ENCODE peak calls at places on chromosomes 11 and 22, in ten cellular contexts. K, H, F, V, G, N, B, S, Q and X are unnamed samples.

GRCh38 chr11:57278721-57279095 is 41.7 kb upstream of the APLNR start:
- DNase-seq in K (no peak), H (no peak), F (no peak), V (no peak), G (no peak), N (no peak), B (no peak), S (no peak), Q (no peak), X (no peak)

GRCh38 chr22:26777402-26777801 is 120.0 kb downstream of the MIAT start:
- DNase-seq in K (peak), H (no peak), F (no peak), V (peak), G (peak), N (no peak), B (no peak), S (no peak), Q (no peak), X (no peak)

GRCh38 chr22:45090364-45090960 is 73.3 kb upstream of the NUP50 start:
- DNase-seq in K (no peak), H (peak), F (no peak), V (no peak), G (no peak), N (no peak), B (no peak), S (no peak), Q (no peak), X (no peak)

GRCh38 chr11:86941871-86942208 is 13.4 kb downstream of the FZD4 start:
- DNase-seq in K (no peak), H (no peak), F (no peak), V (no peak), G (no peak), N (no peak), B (no peak), S (no peak), Q (no peak), X (no peak)

GRCh38 chr11:23995891-23996290 is 501.0 kb upstream of the LUZP2 start:
- DNase-seq in K (no peak), H (no peak), F (no peak), V (no peak), G (no peak), N (no peak), B (no peak), S (no peak), Q (no peak), X (no peak)

GRCh38 chr11:6129011-6129410 is 21.5 kb downstream of the OR56B4 start:
- DNase-seq in K (no peak), H (no peak), F (no peak), V (no peak), G (no peak), N (no peak), B (no peak), S (no peak), Q (no peak), X (no peak)

GRCh38 chr22:20641919-20642579 is 131.9 kb upstream of the SERPIND1 start:
- DNase-seq in K (no peak), H (no peak), F (no peak), V (no peak), G (no peak), N (no peak), B (no peak), S (no peak), Q (no peak), X (no peak)

GRCh38 chr11:89420981-89421380 is 70.2 kb downstream of the NOX4 start:
- DNase-seq in K (no peak), H (no peak), F (no peak), V (no peak), G (peak), N (no peak), B (no peak), S (no peak), Q (no peak), X (no peak)

GRCh38 chr11:64653388-64653973 is 62.5 kb downstream of the SLC22A12 start:
- DNase-seq in K (no peak), H (no peak), F (no peak), V (no peak), G (no peak), N (no peak), B (no peak), S (no peak), Q (no peak), X (no peak)

GRCh38 chr22:44329179-44329796 is 16.5 kb upstream of the SHISAL1 start:
- DNase-seq in K (no peak), H (no peak), F (no peak), V (no peak), G (no peak), N (no peak), B (no peak), S (no peak), Q (peak), X (no peak)

GRCh38 chr11:1827095-1827797 is 7.5 kb upstream of the SYT8 start:
- DNase-seq in K (no peak), H (no peak), F (no peak), V (no peak), G (peak), N (peak), B (peak), S (no peak), Q (no peak), X (no peak)

GRCh38 chr11:2298795-2299747 is 2.6 kb downstream of the C11orf21 start:
- DNase-seq in K (no peak), H (no peak), F (no peak), V (peak), G (peak), N (peak), B (peak), S (no peak), Q (peak), X (no peak)